ENCODE peak calls at places on chromosomes 3 and 15, in seven cellular contexts. M is GM23248; R is endothelial cell; K is stimulated activated CD8-positive, alpha-beta memory T cell treated with anti-CD3 and anti-CD28 coated beads, Interleukin-15, amount 100 ng/mL, for 4 hours; E is pancreas; P is Ammon's horn; D is fibroblast of mammary gland. T is an unnamed sample.

GRCh38 chr3:187798531-187799520 is 53.6 kb upstream of the BCL6 start:
- DNase-seq in M (no peak), R (no peak), K (no peak), E (no peak), P (no peak), D (no peak), T (no peak)

GRCh38 chr3:130258532-130258952 is 86.9 kb upstream of the COL6A5 start:
- DNase-seq in M (peak), R (no peak), K (no peak), E (no peak), P (peak), D (peak), T (no peak)

GRCh38 chr3:184353546-184353941 is 7.9 kb downstream of the CLCN2 start:
- DNase-seq in M (no peak), R (no peak), K (no peak), E (no peak), P (no peak), D (no peak), T (no peak)

GRCh38 chr3:192303235-192303634 is 424.1 kb downstream of the FGF12 start:
- DNase-seq in M (no peak), R (no peak), K (no peak), E (no peak), P (peak), D (no peak), T (no peak)

GRCh38 chr3:160226740-160227048 is 1.5 kb downstream of the C3orf80 start:
- DNase-seq in M (no peak), R (no peak), K (no peak), E (no peak), P (no peak), D (no peak), T (no peak)

GRCh38 chr3:192794216-192794615 is 66.9 kb upstream of the FGF12 start:
- DNase-seq in M (no peak), R (no peak), K (no peak), E (no peak), P (no peak), D (no peak), T (no peak)

GRCh38 chr15:62712455-62712839 is 330.1 kb upstream of the TPM1 start:
- DNase-seq in M (no peak), R (no peak), K (no peak), E (no peak), P (no peak), D (no peak), T (no peak)

GRCh38 chr15:100973351-100974034 is 54.3 kb downstream of the LRRK1 start:
- DNase-seq in M (no peak), R (peak), K (no peak), E (no peak), P (no peak), D (no peak), T (no peak)

GRCh38 chr3:49346797-49347251 is 7.0 kb upstream of the USP4 start:
- DNase-seq in M (peak), R (no peak), K (no peak), E (no peak), P (no peak), D (peak), T (no peak)

GRCh38 chr15:72197045-72197459 is 535 bp downstream of the GRAMD2A start:
- DNase-seq in M (peak), R (no peak), K (no peak), E (no peak), P (no peak), D (no peak), T (no peak)

GRCh38 chr15:66670698-66671580 is 31.1 kb upstream of the SMAD6 start:
- DNase-seq in M (no peak), R (peak), K (no peak), E (peak), P (no peak), D (no peak), T (no peak)

GRCh38 chr3:10447110-10447509 is 58.3 kb downstream of the ATP2B2 start:
- DNase-seq in M (no peak), R (no peak), K (no peak), E (no peak), P (no peak), D (no peak), T (no peak)

GRCh38 chr3:127105587-127105986 is 87.3 kb upstream of the PRR23E start:
- DNase-seq in M (no peak), R (no peak), K (no peak), E (no peak), P (no peak), D (no peak), T (no peak)

GRCh38 chr3:123765475-123766166 is 118.5 kb downstream of the MYLK start:
- DNase-seq in M (peak), R (no peak), K (no peak), E (no peak), P (no peak), D (peak), T (no peak)

GRCh38 chr3:47019201-47019600 is 39.7 kb downstream of the NBEAL2 start:
- DNase-seq in M (peak), R (no peak), K (no peak), E (no peak), P (no peak), D (peak), T (no peak)